ENCODE peak calls at places on chromosomes 13 and 19, in six cellular contexts. R is fibroblast of lung, T is GM06990, C is cardiac fibroblast, J is AG04450, Z is H1. K is an unnamed sample.

GRCh38 chr13:79393564-79394249 is 12.3 kb downstream of the RBM26 start:
- DNase-seq in Z (no peak), R (no peak), J (no peak), T (peak; percentile 47), C (no peak), K (no peak)

GRCh38 chr19:21084343-21084742 is 2.3 kb downstream of the ZNF714 start:
- DNase-seq in J (peak; percentile 6), Z (no peak), T (no peak), R (peak; percentile 16), C (peak; percentile 24), K (peak; percentile 67)

GRCh38 chr13:30700364-30700763 is 35.0 kb upstream of the ALOX5AP start:
- DNase-seq in J (no peak), T (no peak), C (no peak), R (no peak), Z (no peak), K (no peak)

GRCh38 chr19:55289117-55289796 is 5.5 kb downstream of the BRSK1 start:
- DNase-seq in T (no peak), Z (no peak), R (no peak), J (no peak), C (peak; percentile 13), K (no peak)

GRCh38 chr13:50842246-50842645 is 1.2 kb downstream of the DLEU7 start:
- DNase-seq in J (no peak), T (no peak), C (no peak), Z (no peak), R (no peak), K (no peak)

GRCh38 chr19:49422407-49423277 is 599 bp downstream of the PTH2 start:
- DNase-seq in R (peak; percentile 20), J (no peak), Z (no peak), T (peak; percentile 54), C (no peak), K (no peak)

GRCh38 chr19:7188682-7189629 is 105.3 kb downstream of the INSR start:
- DNase-seq in Z (no peak), R (peak; percentile 6), J (no peak), T (no peak), C (peak; percentile 49), K (peak; percentile 63)

GRCh38 chr19:56091066-56091490 is 30.0 kb downstream of the ZNF787 start:
- DNase-seq in C (peak; percentile 59), R (peak; percentile 55), T (no peak), J (no peak), Z (no peak), K (peak; percentile 37)

GRCh38 chr13:34591801-34592454 is 350.1 kb upstream of the NBEA start:
- DNase-seq in J (no peak), Z (no peak), C (no peak), T (no peak), R (no peak), K (no peak)

GRCh38 chr19:46303702-46304397 is 7.0 kb downstream of the HIF3A start:
- DNase-seq in R (peak; percentile 74), T (no peak), Z (peak; percentile 94), J (no peak), C (peak; percentile 66), K (no peak)

GRCh38 chr19:2070436-2070827 is 19.4 kb upstream of the MKNK2 start:
- DNase-seq in J (no peak), T (no peak), Z (no peak), C (no peak), R (no peak), K (no peak)

GRCh38 chr13:107211073-107211472 is 643.1 kb upstream of the ARGLU1 start:
- DNase-seq in C (peak; percentile 90), Z (peak; percentile 27), T (no peak), R (peak; percentile 92), J (peak; percentile 88), K (peak; percentile 76)

GRCh38 chr13:113589251-113589960 is 4.9 kb downstream of the TFDP1 start:
- DNase-seq in T (no peak), J (no peak), R (no peak), Z (no peak), C (no peak), K (no peak)

GRCh38 chr19:44796701-44797115 is 12.2 kb upstream of the BCAM start:
- DNase-seq in R (no peak), C (peak; percentile 39), T (no peak), J (no peak), Z (no peak), K (no peak)

DNA sequence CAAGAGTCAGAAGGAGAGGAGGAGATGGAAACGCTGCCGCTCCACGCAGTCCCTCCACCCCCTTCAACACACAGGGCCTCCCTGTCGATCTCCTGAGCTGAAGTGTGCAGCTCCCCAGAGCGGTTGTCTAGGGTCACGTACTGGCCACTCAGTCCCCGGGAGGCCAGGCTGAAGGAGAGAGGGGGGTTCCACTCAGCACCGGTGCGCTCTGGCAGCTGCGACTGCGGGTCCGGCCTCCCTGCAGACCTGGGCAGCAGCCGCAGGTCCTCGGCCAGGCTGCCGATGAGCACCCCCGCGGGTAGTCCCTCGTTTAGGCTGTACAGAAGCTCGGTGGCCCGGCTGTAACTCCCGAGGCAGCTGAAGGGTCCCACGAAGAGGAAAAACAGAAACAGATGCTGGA is 2.1 kb downstream of the PCDH20 start:
- DNase-seq in R (no peak), C (no peak), Z (no peak), J (no peak), T (no peak), K (no peak)
- H3K4me3 ChIP-seq in R (no peak overlapping the region), C (no peak overlapping the region), Z (peak overlapping the region; percentile 80), J (no peak overlapping the region), T (no peak overlapping the region), K (no peak overlapping the region)

GRCh38 chr19:3360494-3361383 is 5.6 kb upstream of the NFIC start:
- DNase-seq in T (peak; percentile 82), R (no peak), C (no peak), J (no peak), Z (no peak), K (no peak)
- TF ChIP-seq CTCF in T (peak; percentile 35), R (peak; percentile 2), C (no peak), J (no peak), Z (no peak), K (no peak)

GRCh38 chr19:34232566-34233481 is 21.5 kb upstream of the GARRE1 start:
- DNase-seq in Z (no peak), T (no peak), C (peak; percentile 86), R (peak; percentile 88), J (peak; percentile 74), K (peak; percentile 94)
- H3K4me3 ChIP-seq in Z (no peak overlapping the region), T (no peak overlapping the region), C (peak overlapping the region; percentile 12), R (peak overlapping the region; percentile 39), J (peak overlapping the region; percentile 45), K (peak overlapping the region; percentile 13)

DNA sequence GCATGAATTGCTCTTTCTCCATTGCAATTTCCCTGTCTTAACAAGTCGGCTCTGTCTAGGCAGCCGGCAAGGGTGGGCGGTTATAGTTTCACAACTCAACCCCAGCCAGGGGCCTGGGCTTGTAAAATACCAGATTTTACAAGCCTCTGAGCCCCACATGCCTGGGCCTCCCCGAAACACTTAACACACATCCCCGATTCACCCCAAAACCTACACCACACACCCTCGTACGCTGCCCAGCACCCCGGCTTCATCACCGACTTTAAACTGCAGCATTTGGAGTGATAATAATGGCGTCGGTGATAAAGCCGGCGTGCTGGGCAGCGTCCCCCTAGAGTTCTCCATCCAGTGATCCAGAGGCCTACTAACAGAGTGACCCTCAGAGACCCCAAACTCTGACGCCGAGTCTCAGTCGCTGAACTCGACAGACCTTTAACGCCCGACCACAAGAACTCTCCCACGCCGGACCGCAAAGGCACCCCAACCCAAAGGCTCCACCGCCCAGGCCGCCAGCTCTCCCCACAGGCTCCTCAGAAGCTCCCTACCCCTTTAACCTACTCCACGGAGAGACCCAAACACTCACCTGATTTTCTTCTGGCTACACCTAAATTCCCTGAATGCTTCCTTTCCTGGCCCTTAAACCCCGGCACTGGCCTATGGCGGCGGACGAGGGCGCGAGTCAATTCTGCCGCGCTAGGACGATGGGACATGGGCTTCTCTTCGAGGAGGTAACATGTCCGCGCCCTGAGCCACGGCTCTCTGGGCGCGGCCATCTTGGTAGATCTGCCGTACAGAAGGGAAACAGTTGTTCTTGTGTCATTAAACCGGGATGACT is at the start of gene ZNF649:
- DNase-seq in R (peak; percentile 86), J (peak; percentile 62), Z (peak; percentile 68), T (peak; percentile 86), C (peak; percentile 90), K (peak; percentile 82)
- TF ChIP-seq CTCF in R (peak; percentile 13), J (no peak), Z (no peak), T (peak; percentile 12), C (no peak), K (no peak)

GRCh38 chr19:34773555-34773864 is 495 bp upstream of the ZNF599 start:
- DNase-seq in Z (no peak), J (no peak), C (no peak), R (no peak), T (no peak), K (no peak)
- H3K4me3 ChIP-seq in Z (peak overlapping the region; percentile 93), J (peak overlapping the region; percentile 89), C (no peak overlapping the region), R (peak overlapping the region; percentile 87), T (peak overlapping the region; percentile 90), K (peak overlapping the region; percentile 88)